ENCODE peak calls at places on chromosomes 11 and 22, in five cellular contexts. O is naive thymus-derived CD4-positive, alpha-beta T cell; G is AG04450; S is brain microvascular endothelial cell; K is epithelial cell of esophagus. C is an unnamed sample.

GRCh38 chr11:6703247-6704063 is 20.3 kb upstream of the MRPL17 start:
- DNase-seq in O (peak; percentile 31), G (no peak), S (peak; percentile 54), K (peak; percentile 86), C (no peak)

GRCh38 chr22:49093192-49093880 is 734.3 kb downstream of the BRD1 start:
- DNase-seq in O (no peak), G (no peak), S (no peak), K (no peak), C (no peak)

GRCh38 chr11:134476435-134477021 is 64.5 kb upstream of the B3GAT1 start:
- DNase-seq in O (no peak), G (no peak), S (no peak), K (peak; percentile 1), C (no peak)

GRCh38 chr11:27294654-27295053 is 68.4 kb downstream of the CCDC34 start:
- DNase-seq in O (no peak), G (no peak), S (no peak), K (no peak), C (no peak)

GRCh38 chr11:62264004-62264403 is 6.0 kb upstream of the SCGB2A2 start:
- DNase-seq in O (no peak), G (no peak), S (no peak), K (peak; percentile 41), C (no peak)

GRCh38 chr22:38314140-38314991 is 2.9 kb downstream of the CSNK1E start:
- DNase-seq in O (peak; percentile 30), G (no peak), S (no peak), K (peak; percentile 30), C (no peak)

GRCh38 chr11:117145393-117145761 is 1.3 kb downstream of the PAFAH1B2 start:
- DNase-seq in O (peak; percentile 14), G (no peak), S (peak; percentile 32), K (peak; percentile 34), C (no peak)

GRCh38 chr11:1194231-1194976 is 28.5 kb upstream of the MUC5B start:
- DNase-seq in O (no peak), G (no peak), S (no peak), K (no peak), C (no peak)

GRCh38 chr11:114440121-114440860 is 1.0 kb downstream of the REXO2 start:
- DNase-seq in O (no peak), G (no peak), S (no peak), K (no peak), C (no peak)

GRCh38 chr11:102957953-102958352 is 2.4 kb upstream of the MMP13 start:
- DNase-seq in O (no peak), G (no peak), S (no peak), K (peak; percentile 86), C (no peak)

GRCh38 chr11:35216962-35217667 is 78.1 kb downstream of the CD44 start:
- DNase-seq in O (peak; percentile 77), G (no peak), S (no peak), K (no peak), C (no peak)

GRCh38 chr22:46066691-46067090 is 83.6 kb upstream of the PPARA start:
- DNase-seq in O (no peak), G (no peak), S (no peak), K (peak; percentile 64), C (no peak)

GRCh38 chr22:32100711-32101110 is 57.6 kb downstream of the SLC5A1 start:
- DNase-seq in O (no peak), G (no peak), S (no peak), K (peak; percentile 20), C (no peak)

GRCh38 chr11:91299980-91300379 is 924.6 kb upstream of the FAT3 start:
- DNase-seq in O (no peak), G (no peak), S (peak; percentile 54), K (no peak), C (no peak)

GRCh38 chr11:2211113-2211971 is 39.7 kb upstream of the TH start:
- DNase-seq in O (no peak), G (no peak), S (no peak), K (no peak), C (no peak)

GRCh38 chr22:37681556-37682049 is 4.5 kb upstream of the NOL12 start:
- DNase-seq in O (peak; percentile 74), G (no peak), S (peak; percentile 70), K (peak; percentile 81), C (no peak)

GRCh38 chr11:64969209-64969608 is 2.7 kb downstream of the MAJIN start:
- DNase-seq in O (no peak), G (peak; percentile 7), S (peak; percentile 14), K (peak; percentile 93), C (no peak)

GRCh38 chr22:50281384-50281760 is 11.2 kb upstream of the MAPK11 start:
- DNase-seq in O (no peak), G (no peak), S (no peak), K (no peak), C (no peak)

GRCh38 chr11:58616594-58616993 is 5.9 kb upstream of the CNTF start:
- DNase-seq in O (no peak), G (peak; percentile 91), S (peak; percentile 87), K (peak; percentile 74), C (no peak)

C was measured in GM12864.